ENCODE peak calls at places on chromosomes 4 and X, in four cellular contexts. T, K, U and B are unnamed samples.

GRCh38 chrX:75547783-75548182 is 24.9 kb upstream of the ZDHHC15 start:
- DNase-seq in T (no peak), K (peak; percentile 35), U (peak; percentile 9), B (no peak)

GRCh38 chrX:113522814-113523213 is 682.2 kb upstream of the AMOT start:
- DNase-seq in T (no peak), K (no peak), U (peak; percentile 13), B (no peak)

GRCh38 chr4:147741190-147741788 is 9.4 kb downstream of the ARHGAP10 start:
- DNase-seq in T (no peak), K (no peak), U (peak; percentile 91), B (no peak)

GRCh38 chr4:57064811-57065711 is 45.1 kb downstream of the IGFBP7 start:
- DNase-seq in T (no peak), K (no peak), U (peak; percentile 99), B (peak; percentile 78)

GRCh38 chr4:55364691-55365346 is 18.8 kb downstream of the SRD5A3 start:
- DNase-seq in T (no peak), K (no peak), U (no peak), B (no peak)

GRCh38 chr4:99180367-99181169 is 36.5 kb upstream of the ADH4 start:
- DNase-seq in T (no peak), K (no peak), U (peak; percentile 55), B (no peak)

GRCh38 chr4:5722328-5722727 is 11.3 kb downstream of the EVC start:
- DNase-seq in T (no peak), K (no peak), U (peak; percentile 51), B (no peak)

GRCh38 chr4:153488719-153489384 is 22.7 kb downstream of the TMEM131L start:
- DNase-seq in T (no peak), K (no peak), U (peak; percentile 48), B (no peak)

GRCh38 chr4:26081795-26082498 is 167.9 kb downstream of the SMIM20 start:
- DNase-seq in T (no peak), K (no peak), U (peak; percentile 49), B (no peak)

DNA sequence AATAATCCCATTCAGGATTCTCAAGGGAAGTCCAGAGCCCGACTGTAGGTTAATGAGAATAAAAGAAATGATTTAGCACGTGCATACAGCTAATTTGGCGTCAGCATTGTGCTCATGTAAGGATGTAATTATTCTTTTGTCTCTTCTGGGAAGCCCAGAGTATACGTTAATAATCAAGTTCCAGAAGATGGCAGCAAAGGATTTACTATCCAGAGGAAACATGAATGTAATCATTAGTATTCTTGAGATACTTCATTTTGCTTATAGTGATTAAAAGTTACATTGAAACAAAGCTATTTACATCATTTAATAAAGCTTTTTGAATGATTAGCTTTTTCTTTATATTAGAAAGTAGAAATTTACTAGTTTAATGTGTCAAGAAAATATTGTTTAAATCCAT is 27.1 kb upstream of the MAP9 start:
- DNase-seq in T (no peak), K (no peak), U (peak; percentile 37), B (no peak)
- TF ChIP-seq CTCF in T (no peak), K (peak; percentile 29), U (peak; percentile 40), B (peak; percentile 13)

DNA sequence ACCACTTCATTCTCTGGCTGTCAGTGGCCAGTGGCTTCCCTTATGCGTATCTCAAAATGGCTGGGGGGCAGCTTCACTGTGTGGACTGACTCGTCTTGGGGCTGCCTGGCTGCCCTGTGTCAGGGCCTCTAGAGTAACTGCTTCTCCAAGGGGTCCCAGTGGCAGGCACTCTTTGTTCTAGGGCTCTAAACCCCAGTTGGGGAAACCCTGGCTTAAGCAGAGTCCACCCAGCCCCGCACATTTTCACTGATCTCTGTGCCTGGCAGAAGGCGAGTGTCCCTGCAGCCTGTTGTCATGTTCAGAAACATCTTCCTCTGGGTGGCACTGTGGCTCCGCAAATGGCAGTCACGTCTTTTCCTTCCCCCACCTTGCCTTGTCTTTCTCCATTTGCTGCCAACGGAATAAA is 59.7 kb downstream of the NBDY start:
- DNase-seq in T (peak; percentile 75), K (no peak), U (no peak), B (no peak)
- H3K4me3 ChIP-seq in T (peak overlapping the region; percentile 48), K (no peak overlapping the region), U (no peak overlapping the region), B (no peak overlapping the region)

GRCh38 chrX:145190801-145191389 is 56.4 kb upstream of the SPANXN1 start:
- DNase-seq in T (no peak), K (no peak), U (no peak), B (no peak)
- H3K9me3 ChIP-seq in T (no peaks in the 10 kb centered on the region), K (no peaks in the 10 kb centered on the region), U (no peaks in the 10 kb centered on the region), B (no peaks in the 10 kb centered on the region)

DNA sequence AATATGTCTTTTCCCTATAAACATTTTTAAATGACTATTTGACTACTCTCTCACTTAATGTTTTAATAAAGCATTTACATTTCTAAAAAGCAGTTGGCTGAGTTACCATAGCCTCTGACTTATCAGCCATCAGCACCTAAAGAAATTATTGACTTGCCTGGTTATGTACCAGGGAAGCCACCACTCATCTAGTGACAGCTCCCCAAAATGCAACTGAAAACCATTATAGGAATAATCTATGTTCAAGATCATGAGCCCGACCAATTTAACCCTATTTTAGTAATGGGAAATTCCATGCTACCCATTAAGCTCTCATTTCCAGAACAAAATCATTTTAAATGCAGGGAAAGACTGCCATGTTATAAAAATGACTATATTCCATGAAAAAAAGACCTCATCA is 34.4 kb downstream of the HDX start:
- DNase-seq in T (no peak), K (no peak), U (no peak), B (no peak)
- TF ChIP-seq CTCF in T (no peak), K (no peak), U (no peak), B (no peak)

DNA sequence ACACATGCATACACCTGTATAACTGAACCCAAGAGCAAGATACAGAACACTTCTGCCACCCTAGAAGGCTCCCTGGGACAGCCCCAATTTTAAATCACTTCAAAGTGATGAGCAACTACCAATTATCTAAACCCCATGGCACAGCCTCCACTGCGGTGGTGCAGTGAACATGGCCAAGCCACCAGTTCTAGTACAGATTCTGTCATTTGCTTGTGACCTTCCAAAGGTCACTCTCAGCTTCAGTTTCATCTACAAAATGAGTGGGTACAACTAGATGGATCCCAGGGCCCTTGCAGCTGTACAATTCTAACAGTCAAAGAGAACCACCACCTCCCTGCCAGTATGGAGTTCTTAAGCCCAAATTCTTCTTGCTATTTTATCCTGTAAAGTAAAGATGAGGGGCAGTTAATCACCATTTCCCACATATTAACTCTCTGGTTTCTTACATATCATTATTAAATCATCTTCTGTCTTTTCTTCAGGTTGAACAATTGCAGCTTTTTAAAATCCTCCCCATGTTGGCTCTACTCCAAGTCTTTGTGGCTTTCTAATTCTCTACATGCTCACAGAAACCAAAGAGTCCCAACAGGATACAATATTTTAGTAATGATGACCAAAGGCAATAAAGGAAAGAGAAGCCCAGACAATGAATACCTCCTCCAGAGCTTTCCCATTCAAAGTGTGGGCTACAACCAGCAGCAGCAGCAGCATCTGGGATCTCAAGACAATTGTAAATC is 39.0 kb upstream of the GPM6B start:
- DNase-seq in T (no peak), K (no peak), U (peak; percentile 26), B (no peak)
- H3K4me3 ChIP-seq in T (no peak overlapping the region), K (no peak overlapping the region), U (no peak overlapping the region), B (no peak overlapping the region)

GRCh38 chr4:373062-373839 is 35.6 kb downstream of the ZNF141 start:
- DNase-seq in T (no peak), K (no peak), U (no peak), B (no peak)

GRCh38 chr4:374298-375160 is 36.9 kb downstream of the ZNF141 start:
- DNase-seq in T (no peak), K (no peak), U (no peak), B (no peak)
- H3K9me3 ChIP-seq in T (peaks cover 61% of the 10 kb centered on the region), K (peaks cover 96% of the 10 kb centered on the region), U (peaks cover 5% of the 10 kb centered on the region), B (peaks cover 94% of the 10 kb centered on the region)

DNA sequence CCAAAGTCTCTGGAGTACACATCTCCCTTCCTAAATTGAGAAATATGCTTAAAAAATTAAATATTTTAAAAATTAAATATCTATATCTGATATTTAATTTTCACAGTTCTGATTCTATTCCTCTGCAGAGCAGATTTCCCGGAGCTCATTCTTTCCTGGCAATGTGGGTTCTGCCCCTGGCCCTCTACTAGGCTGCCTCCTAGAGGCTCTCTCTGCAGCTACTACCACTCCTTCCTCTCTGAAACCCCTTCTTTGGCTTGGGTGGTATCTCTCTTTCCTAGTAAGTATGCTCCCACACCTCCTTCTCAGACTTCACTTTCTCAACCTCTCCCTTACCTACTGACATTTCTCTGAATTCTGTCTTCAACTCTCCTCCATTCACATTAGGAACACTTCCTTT is 45.3 kb downstream of the RPGR start:
- DNase-seq in T (no peak), K (no peak), U (no peak), B (no peak)
- TF ChIP-seq CTCF in T (no peak), K (peak; percentile 27), U (peak; percentile 69), B (no peak)

GRCh38 chr4:118351851-118352827 is 664 bp downstream of the PRSS12 start:
- DNase-seq in T (peak; percentile 82), K (no peak), U (no peak), B (no peak)
- H3K4me3 ChIP-seq in T (peak overlapping the region; percentile 95), K (peak overlapping the region; percentile 55), U (peak overlapping the region; percentile 38), B (peak overlapping the region; percentile 69)

GRCh38 chr4:20041838-20042237 is 209.9 kb upstream of the SLIT2 start:
- DNase-seq in T (no peak), K (no peak), U (no peak), B (no peak)

GRCh38 chr4:20042769-20043168 is 208.9 kb upstream of the SLIT2 start:
- DNase-seq in T (no peak), K (no peak), U (no peak), B (no peak)

GRCh38 chr4:20037745-20038144 is 214.0 kb upstream of the SLIT2 start:
- DNase-seq in T (no peak), K (no peak), U (no peak), B (no peak)
- H3K9me3 ChIP-seq in T (no peaks in the 10 kb centered on the region), K (no peaks in the 10 kb centered on the region), U (no peaks in the 10 kb centered on the region), B (no peaks in the 10 kb centered on the region)